ENCODE peak calls at places on chromosome 16, in ten cellular contexts. U, C, Q, G, K, A, B, J, Y and R are unnamed samples.
A peak's percentile ranks its signal among the peaks of the same experiment; 100 is the strongest.

GRCh38 chr16:52068447-52069074 is 478.4 kb downstream of the TOX3 start:
- DNase-seq in U (no peak), K (no peak), B (peak; percentile 8), J (no peak), Y (peak; percentile 10), C (peak; percentile 45), A (no peak), Q (no peak), G (no peak), R (peak; percentile 63)

GRCh38 chr16:67936124-67936875 is at the start of gene PSMB10:
- DNase-seq in J (no peak), K (no peak), Q (peak; percentile 12), Y (no peak), C (peak; percentile 37), B (peak; percentile 68), U (no peak), G (peak; percentile 50), A (peak; percentile 42), R (peak; percentile 31)

GRCh38 chr16:228917-229730 is at the start of gene LUC7L:
- DNase-seq in J (peak; percentile 93), Q (peak; percentile 77), G (peak; percentile 86), Y (peak; percentile 92), A (peak; percentile 85), C (peak; percentile 91), U (peak; percentile 87), K (peak; percentile 96), B (peak; percentile 93), R (peak; percentile 86)

GRCh38 chr16:57676624-57677085 is 8.5 kb downstream of the ADGRG3 start:
- DNase-seq in Q (no peak), G (no peak), B (no peak), U (no peak), C (no peak), J (no peak), Y (no peak), A (no peak), K (no peak), R (no peak)

GRCh38 chr16:82639263-82639662 is 12.5 kb downstream of the CDH13 start:
- DNase-seq in B (peak; percentile 28), U (no peak), Y (no peak), Q (no peak), J (no peak), A (no peak), G (no peak), K (no peak), C (no peak), R (no peak)

GRCh38 chr16:47847220-47847970 is 308.4 kb downstream of the ABCC12 start:
- DNase-seq in G (no peak), Q (no peak), J (no peak), B (no peak), U (no peak), Y (no peak), C (no peak), K (peak; percentile 30), A (no peak), R (no peak)

GRCh38 chr16:66409156-66409555 is 17.9 kb upstream of the BEAN1 start:
- DNase-seq in C (no peak), A (no peak), J (no peak), Y (no peak), K (no peak), U (no peak), G (no peak), Q (no peak), B (no peak), R (no peak)

GRCh38 chr16:75264999-75265910 is 13.8 kb upstream of the BCAR1 start:
- DNase-seq in G (no peak), Y (no peak), Q (no peak), B (peak; percentile 45), A (no peak), K (no peak), J (no peak), C (no peak), U (no peak), R (no peak)

GRCh38 chr16:78091419-78091818 is 8.0 kb upstream of the WWOX start:
- DNase-seq in U (no peak), C (no peak), J (no peak), G (no peak), A (no peak), Q (no peak), Y (no peak), B (no peak), K (no peak), R (no peak)

GRCh38 chr16:70737377-70738082 is 51.7 kb upstream of the MTSS2 start:
- DNase-seq in Y (peak; percentile 98), C (no peak), G (peak; percentile 88), Q (peak; percentile 39), K (peak; percentile 95), J (no peak), B (no peak), U (peak; percentile 62), A (no peak), R (no peak)

GRCh38 chr16:80778707-80779106 is 25.7 kb downstream of the CDYL2 start:
- DNase-seq in K (no peak), A (no peak), U (no peak), B (peak; percentile 36), Q (no peak), J (no peak), C (no peak), Y (no peak), G (no peak), R (no peak)

GRCh38 chr16:31696968-31697743 is 169.5 kb downstream of the AHSP start:
- DNase-seq in Y (peak; percentile 11), G (no peak), C (no peak), Q (no peak), K (peak; percentile 44), A (peak; percentile 25), B (peak; percentile 66), J (no peak), U (no peak), R (peak; percentile 30)

GRCh38 chr16:88451586-88452484 is 1.2 kb upstream of the ZFPM1 start:
- DNase-seq in K (no peak), A (no peak), U (no peak), B (peak; percentile 31), Y (no peak), C (no peak), J (no peak), Q (no peak), G (no peak), R (peak; percentile 51)

GRCh38 chr16:89304181-89304851 is 86.8 kb downstream of the ZNF778 start:
- DNase-seq in B (no peak), C (no peak), Y (no peak), K (no peak), Q (no peak), U (no peak), J (no peak), A (no peak), G (no peak), R (no peak)

GRCh38 chr16:87507351-87508069 is 14.7 kb upstream of the ZCCHC14 start:
- DNase-seq in Y (no peak), K (no peak), U (no peak), C (no peak), B (peak; percentile 64), Q (no peak), J (no peak), G (no peak), A (no peak), R (no peak)

GRCh38 chr16:49189286-49189685 is 92.4 kb downstream of the CBLN1 start:
- DNase-seq in G (no peak), Q (no peak), U (no peak), A (peak; percentile 11), J (no peak), B (no peak), K (no peak), Y (no peak), C (no peak), R (no peak)

GRCh38 chr16:4538067-4538385 is 547 bp downstream of the CDIP1 start:
- DNase-seq in U (no peak), Y (no peak), C (no peak), A (no peak), Q (no peak), B (no peak), K (no peak), J (no peak), G (peak; percentile 20), R (peak; percentile 43)

GRCh38 chr16:63061319-63061718 is 1025.1 kb upstream of the CDH8 start:
- DNase-seq in Y (no peak), J (no peak), U (no peak), A (no peak), B (no peak), C (no peak), Q (no peak), K (no peak), G (no peak), R (no peak)

GRCh38 chr16:29126057-29126494 is 141.2 kb downstream of the LAT start:
- DNase-seq in G (no peak), B (no peak), A (no peak), Q (no peak), U (no peak), K (no peak), Y (no peak), J (no peak), C (no peak), R (no peak)

GRCh38 chr16:17367932-17368331 is 102.8 kb downstream of the XYLT1 start:
- DNase-seq in Q (no peak), U (no peak), G (no peak), A (no peak), B (peak; percentile 61), C (peak; percentile 44), Y (no peak), J (peak; percentile 50), K (no peak), R (no peak)